ENCODE peak calls at places on chromosomes 4 and X, in nine cellular contexts. B is psoas muscle, O is A549, G is RPMI8226, Z is RWPE1, V is T-helper 2 cell, L is D341Med, W is fibroblast of gingiva, Y is substantia nigra. A is an unnamed sample.

GRCh38 chr4:155659168-155659567 is 7.5 kb upstream of the GUCY1A1 start:
- DNase-seq in Z (no peak), O (no peak), V (no peak), W (no peak), G (no peak), L (no peak), B (no peak), Y (no peak), A (no peak)

GRCh38 chr4:25160714-25161598 is 707 bp upstream of the SEPSECS start:
- DNase-seq in Z (peak; percentile 36), W (no peak), V (no peak), G (peak; percentile 5), L (peak; percentile 45), O (peak; percentile 17), Y (no peak), B (no peak), A (peak; percentile 16)

GRCh38 chrX:149314031-149314430 is 191.1 kb downstream of the IDS start:
- DNase-seq in O (no peak), Y (no peak), B (no peak), G (no peak), Z (no peak), W (peak; percentile 6), L (no peak), V (no peak), A (no peak)

GRCh38 chr4:573122-573892 is 2.8 kb downstream of the TMEM271 start:
- DNase-seq in G (no peak), B (no peak), Z (no peak), V (no peak), W (no peak), Y (no peak), O (no peak), L (peak; percentile 24), A (no peak)

GRCh38 chr4:74516321-74516720 is 71.4 kb downstream of the AREG start:
- DNase-seq in W (peak; percentile 35), O (no peak), G (no peak), Z (no peak), L (no peak), Y (no peak), V (no peak), B (no peak), A (no peak)

GRCh38 chr4:119623025-119623424 is 5.6 kb downstream of the PDE5A start:
- DNase-seq in V (no peak), O (no peak), W (peak; percentile 3), L (no peak), Z (no peak), G (no peak), B (no peak), Y (no peak), A (no peak)

GRCh38 chr4:119932277-119932676 is 134.4 kb downstream of the MAD2L1 start:
- DNase-seq in V (no peak), G (no peak), Z (no peak), O (no peak), B (no peak), L (no peak), W (no peak), Y (no peak), A (no peak)

GRCh38 chr4:97367878-97368277 is 775.4 kb downstream of the STPG2 start:
- DNase-seq in Y (no peak), L (no peak), Z (peak; percentile 24), G (no peak), W (no peak), B (no peak), V (no peak), O (no peak), A (no peak)

GRCh38 chr4:74805601-74806000 is 11.3 kb upstream of the BTC start:
- DNase-seq in L (no peak), Y (no peak), G (no peak), W (peak; percentile 64), O (peak; percentile 3), V (no peak), B (no peak), Z (peak; percentile 56), A (no peak)

GRCh38 chr4:18105023-18106011 is 83.8 kb upstream of the LCORL start:
- DNase-seq in W (no peak), G (no peak), Z (no peak), O (no peak), Y (no peak), B (no peak), V (no peak), L (no peak), A (no peak)

GRCh38 chrX:9072281-9072680 is 38.4 kb upstream of the FAM9B start:
- DNase-seq in W (peak; percentile 21), B (no peak), L (no peak), G (no peak), Z (no peak), Y (no peak), O (no peak), V (no peak), A (no peak)

GRCh38 chr4:118076958-118077766 is 42.9 kb downstream of the NDST3 start:
- DNase-seq in B (peak; percentile 19), G (peak; percentile 12), V (no peak), Z (no peak), Y (no peak), L (peak; percentile 43), W (peak; percentile 21), O (peak; percentile 1), A (no peak)